ENCODE peak calls at places on chromosomes 6 and 20, in eight cellular contexts. X is hepatocyte, E is mesenchymal stem cell, L is HCT116, R is PC-3, C is H9, S is mammary epithelial cell, N is IMR-90. T is an unnamed sample. For H3K4me1, the result is how much of the 10 kb centered on the place peaks cover.

GRCh38 chr6:166112580-166112979 is 55.1 kb downstream of the TBXT start:
- DNase-seq in X (peak), E (peak), L (no peak), R (peak), C (no peak), S (no peak), N (peak), T (no peak)

GRCh38 chr20:45470262-45470931 is 844 bp downstream of the WFDC2 start:
- DNase-seq in X (peak), E (peak), L (no peak), R (no peak), C (peak), S (no peak), N (no peak), T (no peak)

GRCh38 chr6:5459346-5459745 is 198.0 kb downstream of the FARS2 start:
- DNase-seq in X (no peak), E (no peak), L (no peak), R (no peak), C (no peak), S (peak), N (no peak), T (no peak)

GRCh38 chr20:54228841-54229240 is 21.0 kb downstream of the PFDN4 start:
- DNase-seq in X (no peak), E (no peak), L (no peak), R (peak), C (no peak), S (peak), N (peak), T (no peak)

GRCh38 chr6:112833546-112834215 is 486.6 kb downstream of the RFPL4B start:
- DNase-seq in X (no peak), E (no peak), L (no peak), R (no peak), C (no peak), S (no peak), N (peak), T (no peak)

GRCh38 chr20:23687986-23688385 is 852 bp downstream of the CST4 start:
- DNase-seq in X (no peak), E (no peak), L (no peak), R (no peak), C (no peak), S (no peak), N (no peak), T (no peak)

GRCh38 chr20:58753267-58753928 is 60.8 kb downstream of the NPEPL1 start:
- DNase-seq in X (no peak), E (no peak), L (no peak), R (no peak), C (peak), S (no peak), N (no peak), T (no peak)

GRCh38 chr6:44593539-44593944 is 206.0 kb downstream of the CDC5L start:
- DNase-seq in X (peak), E (peak), L (peak), R (peak), C (peak), S (no peak), N (peak), T (peak)

GRCh38 chr6:150813993-150814359 is 51.5 kb upstream of the MTHFD1L start:
- DNase-seq in X (peak), E (no peak), L (peak), R (peak), C (no peak), S (peak), N (peak), T (no peak)

GRCh38 chr20:34311118-34312023 is 8.2 kb upstream of the AHCY start:
- DNase-seq in X (peak), E (peak), L (no peak), R (no peak), C (peak), S (no peak), N (no peak), T (no peak)

GRCh38 chr6:131116755-131117360 is 18.4 kb upstream of the AKAP7 start:
- DNase-seq in X (peak), E (peak), L (peak), R (peak), C (no peak), S (peak), N (peak), T (peak)

GRCh38 chr6:110874880-110875547 is 429 bp downstream of the AMD1 start:
- DNase-seq in X (no peak), E (no peak), L (no peak), R (no peak), C (no peak), S (peak), N (no peak), T (peak)

GRCh38 chr6:32074996-32075532 is 34.1 kb downstream of the TNXB start:
- DNase-seq in X (no peak), E (peak), L (no peak), R (no peak), C (no peak), S (no peak), N (peak), T (no peak)

GRCh38 chr6:162125659-162126058 is 601.9 kb downstream of the PRKN start:
- DNase-seq in X (no peak), E (no peak), L (no peak), R (no peak), C (no peak), S (no peak), N (no peak), T (no peak)

GRCh38 chr6:106974999-106975698 is 620 bp upstream of the CD24 start:
- DNase-seq in X (peak), E (peak), L (no peak), R (peak), C (peak), S (peak), N (no peak), T (peak)

GRCh38 chr6:147154454-147154853 is 49.8 kb upstream of the STXBP5 start:
- DNase-seq in X (peak), E (no peak), L (no peak), R (peak), C (no peak), S (peak), N (peak), T (no peak)

GRCh38 chr20:5766085-5766764 is 16.0 kb downstream of the SHLD1 start:
- DNase-seq in X (no peak), E (no peak), L (no peak), R (no peak), C (no peak), S (no peak), N (no peak), T (no peak)

GRCh38 chr6:166558156-166559025 is 28.1 kb downstream of the RAMACL start:
- DNase-seq in X (no peak), E (no peak), L (no peak), R (peak), C (no peak), S (no peak), N (no peak), T (no peak)

DNA sequence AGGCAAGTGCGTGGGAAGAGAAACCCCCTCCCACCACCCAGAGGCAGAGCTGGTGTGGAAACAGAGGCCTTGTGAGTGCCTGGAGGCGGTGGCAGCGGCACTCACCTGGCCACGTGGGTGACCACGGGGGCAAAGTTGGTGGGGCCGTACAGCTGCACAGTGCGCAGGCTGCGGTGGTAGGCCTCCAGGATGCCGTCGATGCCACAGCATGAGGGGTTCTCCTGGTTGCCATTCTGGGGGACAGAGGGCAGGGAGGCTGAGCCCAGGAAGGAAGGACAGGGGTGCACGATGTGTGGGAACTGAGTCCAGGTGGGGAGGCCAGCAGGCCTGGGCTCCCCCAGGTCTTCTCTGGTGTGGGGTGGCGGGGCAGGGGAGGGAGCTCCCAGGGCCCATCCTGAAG is 47.7 kb downstream of the RAB44 start:
- DNase-seq in X (no peak), E (no peak), L (no peak), R (no peak), C (no peak), S (no peak), N (no peak), T (no peak)
- H3K4me1 ChIP-seq in X (under half), E (under half), L (under half), R (under half), C (under half), S (under half), N (under half), T (under half)

DNA sequence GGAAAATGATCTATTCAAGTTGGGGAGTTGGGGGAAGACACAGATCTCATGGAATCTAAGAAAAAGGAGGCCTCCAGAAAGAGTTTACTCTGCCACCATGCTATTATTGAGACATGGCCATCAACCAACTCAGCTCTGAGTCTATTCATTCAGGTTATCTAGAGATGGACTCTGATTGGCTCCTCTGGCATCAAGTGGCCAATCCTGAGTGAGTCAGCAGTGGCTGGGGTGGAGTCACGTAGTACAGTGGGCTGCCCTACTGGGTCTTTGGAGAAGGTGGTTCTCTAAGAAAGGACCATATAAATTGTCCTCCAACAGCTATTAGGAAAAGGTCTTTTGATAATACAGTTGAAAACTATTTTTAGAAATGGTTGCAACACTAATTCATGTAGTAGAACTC is 42.1 kb downstream of the LYRM2 start:
- DNase-seq in X (no peak), E (no peak), L (no peak), R (peak), C (no peak), S (no peak), N (no peak), T (peak)
- H2AFZ ChIP-seq in X (no peak), E (no peak), L (no peak), R (no peak), C (no peak), S (no peak), N (no peak), T (no peak)

GRCh38 chr6:160173806-160174205 is 52.2 kb downstream of the SLC22A1 start:
- DNase-seq in X (no peak), E (no peak), L (no peak), R (no peak), C (no peak), S (no peak), N (no peak), T (no peak)
- H3K4me1 ChIP-seq in X (under half), E (under half), L (under half), R (under half), C (under half), S (under half), N (under half), T (under half)

GRCh38 chr6:133057352-133057751 is 183.8 kb upstream of the EYA4 start:
- DNase-seq in X (no peak), E (no peak), L (no peak), R (no peak), C (no peak), S (no peak), N (no peak), T (no peak)

GRCh38 chr6:133051264-133051663 is 189.9 kb upstream of the EYA4 start:
- DNase-seq in X (no peak), E (no peak), L (no peak), R (no peak), C (no peak), S (no peak), N (peak), T (no peak)

GRCh38 chr6:133052465-133052864 is 188.7 kb upstream of the EYA4 start:
- DNase-seq in X (no peak), E (no peak), L (no peak), R (no peak), C (no peak), S (no peak), N (no peak), T (no peak)

GRCh38 chr6:133055527-133055966 is 185.6 kb upstream of the EYA4 start:
- DNase-seq in X (no peak), E (no peak), L (no peak), R (no peak), C (peak), S (no peak), N (no peak), T (no peak)
- H2AFZ ChIP-seq in X (no peak), E (no peak), L (no peak), R (no peak), C (peak), S (no peak), N (no peak), T (no peak)